ENCODE peak calls at places on chromosomes 2 and 18, in six cellular contexts. G is lung; W is pancreas; M is CD8-positive, alpha-beta T cell; Z is endothelial cell of umbilical vein; X is suprapubic skin. Q is an unnamed sample. For H3K9me3 and H3K4me1, the result is how much of the 10 kb centered on the place peaks cover.

GRCh38 chr2:212672186-212672585 is 133.6 kb upstream of the ERBB4 start:
- DNase-seq in G (no peak), W (no peak), M (no peak), Z (no peak), X (no peak), Q (no peak)

GRCh38 chr2:195051401-195051800 is 605.6 kb upstream of the SLC39A10 start:
- DNase-seq in G (no peak), Z (no peak), M (no peak), W (no peak), X (no peak), Q (no peak)

GRCh38 chr2:121650554-121650930 is 1.3 kb upstream of the CLASP1 start:
- DNase-seq in G (no peak), Z (no peak), X (no peak), W (no peak), M (peak), Q (no peak)

GRCh38 chr2:83006991-83007390 is 1452.1 kb downstream of the SUCLG1 start:
- DNase-seq in M (no peak), W (no peak), G (no peak), X (no peak), Z (no peak), Q (no peak)

GRCh38 chr2:36441816-36442215 is 86.2 kb downstream of the CRIM1 start:
- DNase-seq in X (no peak), M (no peak), Z (peak), W (no peak), G (no peak), Q (no peak)

GRCh38 chr2:64609229-64609994 is 44.3 kb downstream of the SERTAD2 start:
- DNase-seq in Z (peak), M (peak), W (peak), G (peak), X (no peak), Q (no peak)

GRCh38 chr2:187493180-187493579 is 45.1 kb upstream of the CALCRL start:
- DNase-seq in X (no peak), Z (no peak), M (no peak), W (no peak), G (no peak), Q (no peak)

GRCh38 chr2:151855111-151855510 is 26.9 kb upstream of the ARL5A start:
- DNase-seq in X (no peak), W (no peak), M (no peak), G (no peak), Z (no peak), Q (no peak)

GRCh38 chr2:172428841-172429173 is 1.4 kb downstream of the ITGA6 start:
- DNase-seq in W (no peak), G (no peak), X (no peak), Z (no peak), M (no peak), Q (no peak)

GRCh38 chr2:126100956-126101355 is 555.0 kb upstream of the GYPC start:
- DNase-seq in Z (no peak), M (no peak), X (no peak), G (no peak), W (no peak), Q (no peak)

GRCh38 chr2:134818321-134818720 is 20.1 kb upstream of the ACMSD start:
- DNase-seq in W (no peak), M (no peak), X (no peak), Z (peak), G (no peak), Q (no peak)

GRCh38 chr2:24329700-24330099 is 30.6 kb downstream of the ITSN2 start:
- DNase-seq in Z (peak), G (no peak), M (no peak), W (no peak), X (no peak), Q (no peak)

GRCh38 chr2:236943841-236944513 is 141.7 kb upstream of the COPS8 start:
- DNase-seq in W (no peak), M (no peak), G (peak), Z (no peak), X (no peak), Q (no peak)

GRCh38 chr18:44309185-44309584 is 371.5 kb upstream of the SETBP1 start:
- DNase-seq in Z (peak), G (no peak), M (no peak), X (no peak), W (no peak), Q (no peak)

GRCh38 chr2:17851731-17852585 is 26.5 kb upstream of the KCNS3 start:
- DNase-seq in G (peak), X (no peak), M (no peak), W (peak), Z (peak), Q (no peak)

GRCh38 chr2:74856004-74856578 is 22.2 kb downstream of the HK2 start:
- DNase-seq in G (peak), Z (no peak), X (no peak), M (no peak), W (no peak), Q (no peak)

GRCh38 chr18:11251229-11251890 is 102.0 kb upstream of the PIEZO2 start:
- DNase-seq in W (no peak), M (no peak), G (no peak), X (no peak), Z (no peak), Q (no peak)

GRCh38 chr2:31785876-31786275 is 205.1 kb upstream of the SRD5A2 start:
- DNase-seq in G (no peak), W (no peak), Z (no peak), X (no peak), M (no peak), Q (no peak)

GRCh38 chr2:161223139-161223732 is 63.0 kb downstream of the TANK start:
- DNase-seq in G (no peak), W (no peak), X (no peak), M (no peak), Z (peak), Q (no peak)

GRCh38 chr2:227222292-227222691 is 57.9 kb downstream of the COL4A3 start:
- DNase-seq in M (no peak), Z (no peak), X (no peak), G (no peak), W (no peak), Q (no peak)

GRCh38 chr2:142840438-142840837 is 37.0 kb upstream of the KYNU start:
- DNase-seq in M (no peak), W (no peak), Z (no peak), G (no peak), X (no peak), Q (no peak)

GRCh38 chr2:175811966-175812365 is 190.1 kb downstream of the LNPK start:
- DNase-seq in G (no peak), M (no peak), Z (no peak), W (no peak), X (no peak), Q (no peak)

GRCh38 chr18:13495980-13496379 is 230.4 kb downstream of the FAM210A start:
- DNase-seq in M (no peak), Z (peak), G (no peak), X (no peak), W (no peak), Q (no peak)

GRCh38 chr2:236617796-236618195 is 48.2 kb downstream of the ACKR3 start:
- DNase-seq in G (no peak), W (no peak), X (no peak), M (no peak), Z (no peak), Q (no peak)

GRCh38 chr2:65345626-65346025 is 86.8 kb downstream of the SPRED2 start:
- DNase-seq in M (no peak), G (no peak), Z (no peak), W (no peak), X (no peak), Q (no peak)

GRCh38 chr18:832085-832681 is 20.1 kb upstream of the YES1 start:
- DNase-seq in W (no peak), M (no peak), G (no peak), X (no peak), Z (no peak), Q (no peak)

GRCh38 chr2:169859423-169859822 is 32.2 kb downstream of the UBR3 start:
- DNase-seq in M (no peak), W (no peak), X (no peak), Z (no peak), G (no peak), Q (no peak)
- H3K9me3 ChIP-seq in M (under half), W (under half), X (under half), Z (under half), G (under half), Q (under half)

DNA sequence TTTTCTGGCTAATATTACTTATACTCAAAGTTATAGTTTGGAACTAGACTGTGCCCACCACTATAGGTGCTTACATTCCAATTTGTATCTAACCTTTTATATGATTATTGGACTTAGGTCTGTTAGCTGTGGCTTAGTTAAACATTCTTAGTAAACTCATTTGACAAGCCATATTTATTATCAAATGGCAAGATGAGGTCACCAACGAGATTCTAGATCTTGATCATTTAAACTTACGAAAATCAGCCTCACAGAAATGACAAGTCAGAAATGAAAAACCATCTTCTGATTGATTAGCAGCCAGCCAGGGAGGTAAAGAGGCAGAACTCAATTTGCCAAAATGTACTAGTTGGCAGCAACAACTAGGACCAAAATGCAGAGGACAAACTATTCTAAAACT is 100.4 kb upstream of the STK17B start:
- DNase-seq in M (no peak), G (no peak), X (no peak), Z (no peak), W (no peak), Q (no peak)
- H3K4me1 ChIP-seq in M (half or more), G (under half), X (half or more), Z (half or more), W (under half), Q (under half)

GRCh38 chr2:191318729-191319078 is 73.5 kb downstream of the MYO1B start:
- DNase-seq in W (peak), G (no peak), X (no peak), M (no peak), Z (no peak), Q (no peak)

GRCh38 chr2:191319181-191319580 is 74.0 kb downstream of the MYO1B start:
- DNase-seq in X (no peak), W (no peak), M (no peak), G (no peak), Z (no peak), Q (no peak)

GRCh38 chr2:191320881-191321280 is 75.7 kb downstream of the MYO1B start:
- DNase-seq in Z (no peak), M (no peak), W (no peak), X (no peak), G (no peak), Q (no peak)

GRCh38 chr2:191322838-191323506 is 77.8 kb downstream of the MYO1B start:
- DNase-seq in X (no peak), W (no peak), Z (no peak), G (no peak), M (no peak), Q (no peak)

GRCh38 chr2:191321861-191322662 is 76.9 kb downstream of the MYO1B start:
- DNase-seq in G (no peak), X (no peak), M (no peak), W (no peak), Z (peak), Q (no peak)
- TF ChIP-seq CTCF in G (no peak), X (no peak), M (no peak), W (no peak), Z (no peak), Q (no peak)

GRCh38 chr18:42568773-42569172 is 546.7 kb downstream of the RIT2 start:
- DNase-seq in G (no peak), M (no peak), W (no peak), X (no peak), Z (no peak), Q (no peak)
- H3K9me3 ChIP-seq in G (under half), M (under half), W (under half), X (under half), Z (under half), Q (under half)

DNA sequence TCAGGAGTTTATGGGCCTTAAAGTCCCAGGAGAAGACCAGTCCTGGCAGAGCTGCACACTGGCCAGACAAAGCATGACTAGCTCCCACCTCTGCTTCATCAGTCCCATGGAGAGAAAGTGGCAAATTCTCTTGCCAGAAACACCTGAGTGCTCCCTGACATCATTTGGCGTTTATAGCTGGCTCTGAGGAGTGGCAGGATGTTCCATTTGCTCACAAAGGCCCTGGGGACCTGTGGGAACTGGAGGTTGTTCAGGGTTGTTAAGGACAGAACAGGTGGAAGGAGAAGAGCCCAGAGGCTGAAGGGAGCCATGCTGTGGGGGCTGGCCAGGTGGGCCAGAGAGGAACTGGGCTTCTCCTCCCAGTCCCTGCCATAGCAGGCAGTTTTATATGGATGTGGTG is 56.1 kb downstream of the RPL37A start:
- DNase-seq in X (no peak), M (no peak), Z (no peak), G (no peak), W (no peak), Q (no peak)
- H3K4me1 ChIP-seq in X (under half), M (under half), Z (under half), G (under half), W (under half), Q (under half)

DNA sequence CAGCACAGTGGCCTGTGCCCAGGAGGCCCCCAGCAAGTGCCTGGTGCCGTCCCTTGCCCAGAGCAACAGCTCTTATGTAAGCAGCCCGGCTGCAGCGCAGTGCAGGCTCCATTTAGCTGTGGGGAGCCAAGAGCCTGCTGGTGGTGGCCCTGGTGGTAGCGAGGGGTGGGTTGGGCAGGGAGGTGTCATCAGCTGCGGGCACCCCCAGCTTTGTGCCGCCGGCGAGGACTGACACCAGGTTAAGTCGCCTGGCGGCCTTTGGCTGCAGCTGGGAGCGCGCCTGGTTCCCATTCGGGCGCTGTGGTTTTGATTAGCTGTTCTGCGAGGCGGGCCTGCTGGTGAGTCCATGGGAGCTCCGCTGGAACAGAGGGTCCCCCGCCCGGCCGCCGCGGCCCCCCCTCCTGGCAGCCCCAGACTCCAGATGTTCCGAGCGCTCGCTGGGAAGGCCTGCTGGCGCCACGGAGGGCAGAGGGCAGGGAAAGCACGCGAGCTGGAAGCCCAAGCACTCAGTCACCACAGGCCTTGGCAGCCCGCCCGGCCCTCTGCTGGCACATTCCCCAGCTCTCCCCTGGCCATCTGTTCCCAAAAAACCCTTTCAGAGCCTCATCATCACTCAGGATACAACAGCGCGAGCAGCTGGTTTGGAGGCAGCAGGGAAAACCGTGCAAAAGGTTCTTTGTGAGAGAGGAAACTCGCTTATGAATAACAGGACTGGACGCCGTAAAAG is 18.4 kb downstream of the ATOH8 start:
- DNase-seq in G (peak), M (no peak), X (peak), Z (peak), W (peak), Q (peak)
- TF ChIP-seq CTCF in G (no peak), M (no peak), X (peak), Z (peak), W (no peak), Q (peak)

GRCh38 chr2:1170241-1170640 is 219.6 kb downstream of the SNTG2 start:
- DNase-seq in W (no peak), M (no peak), Z (no peak), X (no peak), G (no peak), Q (no peak)

GRCh38 chr2:1173528-1173927 is 222.9 kb downstream of the SNTG2 start:
- DNase-seq in G (no peak), X (no peak), M (no peak), Z (no peak), W (no peak), Q (no peak)

GRCh38 chr2:1168856-1169255 is 218.2 kb downstream of the SNTG2 start:
- DNase-seq in Z (no peak), W (no peak), G (no peak), M (no peak), X (no peak), Q (no peak)

GRCh38 chr2:1169291-1169949 is 218.8 kb downstream of the SNTG2 start:
- DNase-seq in X (no peak), Z (no peak), M (no peak), W (no peak), G (no peak), Q (no peak)

DNA sequence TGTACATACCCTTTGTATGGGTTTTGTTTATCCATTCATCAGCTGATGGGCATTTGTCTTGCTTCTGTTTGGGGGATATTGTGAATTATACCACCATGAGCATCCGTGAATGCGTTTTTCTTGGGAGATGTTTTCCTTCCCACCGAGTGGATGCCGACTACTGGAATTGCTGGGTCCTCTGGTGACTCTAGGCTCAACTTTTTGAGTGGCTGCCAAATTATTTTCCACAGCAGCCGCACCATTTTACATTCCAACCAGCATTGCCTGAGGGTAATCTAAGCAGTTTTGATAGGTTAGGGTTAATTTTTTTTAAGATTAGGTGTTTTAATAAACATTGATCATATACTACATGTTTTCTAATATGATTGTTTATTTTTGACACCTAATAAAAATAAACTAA is 220.1 kb downstream of the SNTG2 start:
- DNase-seq in M (no peak), W (no peak), G (no peak), Z (no peak), X (no peak), Q (no peak)
- H3K9me3 ChIP-seq in M (under half), W (under half), G (under half), Z (under half), X (under half), Q (under half)

DNA sequence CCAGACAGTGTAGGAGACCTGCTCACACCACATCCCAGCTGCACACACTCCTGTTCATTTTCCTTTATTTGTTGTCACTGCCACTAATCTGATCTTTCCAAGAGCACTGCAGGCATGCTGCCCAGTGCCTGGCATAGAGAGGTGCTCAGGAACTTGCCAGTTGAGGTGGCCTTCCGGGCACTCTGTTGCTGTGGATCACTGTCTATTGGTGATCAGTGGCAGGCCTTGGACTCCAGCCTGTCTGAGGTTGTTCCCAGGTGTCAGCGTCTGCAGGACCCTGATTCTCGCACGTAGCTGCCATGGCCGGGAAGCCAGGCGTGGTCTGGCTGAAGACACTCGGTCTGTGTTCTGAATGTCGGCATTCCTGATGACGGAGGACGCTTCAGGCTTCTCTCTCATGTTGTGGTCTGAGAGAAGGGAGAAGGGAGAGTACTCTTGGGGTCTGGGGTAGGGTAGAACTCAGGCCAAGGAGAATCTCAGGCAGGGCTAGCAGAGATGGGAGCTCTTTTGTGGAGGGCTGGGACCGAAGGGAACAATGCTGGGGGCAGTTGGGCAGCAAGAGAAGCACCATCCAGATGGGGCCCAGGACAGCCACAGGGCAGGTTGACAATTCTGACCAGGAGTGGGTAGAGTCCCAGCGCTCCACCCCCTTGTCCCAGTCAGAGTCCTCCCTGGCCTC is 240.9 kb downstream of the MYCN start:
- DNase-seq in G (no peak), Z (no peak), X (no peak), M (no peak), W (no peak), Q (no peak)
- H3K4me1 ChIP-seq in G (under half), Z (under half), X (under half), M (under half), W (under half), Q (under half)

Q was measured in RWPE2.